ENCODE peak calls at places on chromosome 2, in seven cellular contexts. K, O, V, A, W, Q and H are unnamed samples.

GRCh38 chr2:98903767-98904485 is 32.1 kb downstream of the CRACDL start:
- DNase-seq in K (no peak), O (no peak), V (peak; percentile 11), A (no peak), W (no peak), Q (no peak), H (no peak)

GRCh38 chr2:230885467-230886130 is 20.9 kb downstream of the ITM2C start:
- DNase-seq in K (no peak), O (no peak), V (no peak), A (no peak), W (no peak), Q (no peak), H (peak; percentile 64)

GRCh38 chr2:217972490-217972889 is 30.3 kb downstream of the TNS1 start:
- DNase-seq in K (no peak), O (no peak), V (no peak), A (no peak), W (no peak), Q (no peak), H (no peak)

GRCh38 chr2:140275427-140275826 is 1495.2 kb upstream of the NXPH2 start:
- DNase-seq in K (no peak), O (no peak), V (no peak), A (no peak), W (peak; percentile 87), Q (no peak), H (no peak)

GRCh38 chr2:236531991-236532390 is 37.6 kb upstream of the ACKR3 start:
- DNase-seq in K (no peak), O (no peak), V (no peak), A (no peak), W (peak; percentile 62), Q (no peak), H (no peak)

GRCh38 chr2:109129356-109129920 is 433 bp downstream of the SH3RF3 start:
- DNase-seq in K (no peak), O (no peak), V (peak; percentile 52), A (no peak), W (peak; percentile 17), Q (no peak), H (no peak)

GRCh38 chr2:156474316-156474715 is 38.1 kb downstream of the GPD2 start:
- DNase-seq in K (no peak), O (no peak), V (no peak), A (no peak), W (peak; percentile 76), Q (no peak), H (no peak)

GRCh38 chr2:207113403-207113802 is 52.3 kb downstream of the KLF7 start:
- DNase-seq in K (no peak), O (no peak), V (no peak), A (no peak), W (no peak), Q (no peak), H (no peak)

GRCh38 chr2:196131949-196132925 is 39.1 kb downstream of the STK17B start:
- DNase-seq in K (no peak), O (no peak), V (no peak), A (no peak), W (peak; percentile 36), Q (no peak), H (no peak)

GRCh38 chr2:100741880-100742814 is 77.8 kb upstream of the NPAS2 start:
- DNase-seq in K (no peak), O (no peak), V (no peak), A (peak; percentile 82), W (peak; percentile 97), Q (no peak), H (no peak)

GRCh38 chr2:23620841-23621341 is 235.9 kb downstream of the KLHL29 start:
- DNase-seq in K (no peak), O (no peak), V (peak; percentile 53), A (no peak), W (no peak), Q (no peak), H (no peak)

GRCh38 chr2:46915281-46915810 is at the start of gene MCFD2:
- DNase-seq in K (no peak), O (no peak), V (no peak), A (no peak), W (no peak), Q (no peak), H (no peak)

GRCh38 chr2:233384017-233384416 is 29.7 kb downstream of the DGKD start:
- DNase-seq in K (no peak), O (no peak), V (no peak), A (no peak), W (no peak), Q (no peak), H (no peak)

GRCh38 chr2:227703961-227704360 is 13.9 kb downstream of the SLC19A3 start:
- DNase-seq in K (no peak), O (no peak), V (no peak), A (no peak), W (peak; percentile 60), Q (no peak), H (no peak)

GRCh38 chr2:18752667-18753422 is 163.5 kb upstream of the NT5C1B start:
- DNase-seq in K (no peak), O (no peak), V (no peak), A (no peak), W (no peak), Q (no peak), H (no peak)

GRCh38 chr2:18750662-18751554 is 161.5 kb upstream of the NT5C1B start:
- DNase-seq in K (no peak), O (no peak), V (no peak), A (no peak), W (peak; percentile 18), Q (no peak), H (no peak)

GRCh38 chr2:18752022-18752493 is 162.7 kb upstream of the NT5C1B start:
- DNase-seq in K (no peak), O (no peak), V (no peak), A (no peak), W (no peak), Q (no peak), H (no peak)

GRCh38 chr2:18753722-18754121 is 164.4 kb upstream of the NT5C1B start:
- DNase-seq in K (no peak), O (no peak), V (no peak), A (no peak), W (no peak), Q (no peak), H (no peak)

GRCh38 chr2:18749912-18750526 is 160.7 kb upstream of the NT5C1B start:
- DNase-seq in K (no peak), O (no peak), V (peak; percentile 60), A (no peak), W (peak; percentile 23), Q (no peak), H (peak; percentile 9)
- TF ChIP-seq CTCF in K (peak; percentile 75), O (peak; percentile 53), V (peak; percentile 75), A (peak; percentile 73), W (peak; percentile 90), Q (peak; percentile 79), H (peak; percentile 76)

GRCh38 chr2:1051585-1051984 is 100.9 kb downstream of the SNTG2 start:
- DNase-seq in K (no peak), O (no peak), V (no peak), A (no peak), W (no peak), Q (no peak), H (no peak)

GRCh38 chr2:1053781-1054180 is 103.1 kb downstream of the SNTG2 start:
- DNase-seq in K (no peak), O (no peak), V (no peak), A (no peak), W (no peak), Q (no peak), H (no peak)

GRCh38 chr2:1052671-1053270 is 102.1 kb downstream of the SNTG2 start:
- DNase-seq in K (no peak), O (no peak), V (no peak), A (peak; percentile 25), W (no peak), Q (no peak), H (no peak)

GRCh38 chr2:1049691-1050090 is 99.0 kb downstream of the SNTG2 start:
- DNase-seq in K (no peak), O (no peak), V (no peak), A (no peak), W (peak; percentile 67), Q (no peak), H (no peak)

DNA sequence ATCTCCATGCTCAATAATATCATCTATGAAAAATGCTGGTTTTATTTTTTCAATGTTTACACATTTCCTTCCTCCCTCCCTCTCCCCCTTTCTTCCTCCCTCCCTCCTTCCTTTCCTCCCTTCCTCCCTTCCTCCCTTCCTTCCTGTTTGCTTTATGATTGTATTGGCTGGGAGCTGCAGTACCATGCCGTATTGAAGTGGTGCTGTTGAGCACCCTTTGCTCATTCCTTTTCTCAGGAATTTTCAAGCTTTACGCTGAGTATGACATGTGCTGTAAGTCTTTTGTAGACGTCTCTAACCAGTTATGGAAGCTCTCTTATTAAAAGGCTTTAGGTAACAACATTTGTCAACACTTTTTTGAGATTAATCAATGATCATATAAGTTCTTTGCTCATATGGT is 100.4 kb downstream of the SNTG2 start:
- DNase-seq in K (no peak), O (no peak), V (no peak), A (no peak), W (no peak), Q (no peak), H (no peak)
- TF ChIP-seq CTCF in K (peak; percentile 56), O (no peak), V (peak; percentile 17), A (peak; percentile 26), W (peak; percentile 38), Q (no peak), H (no peak)

GRCh38 chr2:68623820-68624219 is 19.6 kb upstream of the PROKR1 start:
- DNase-seq in K (no peak), O (no peak), V (no peak), A (no peak), W (no peak), Q (no peak), H (no peak)
- TF ChIP-seq CTCF in K (no peak), O (no peak), V (no peak), A (no peak), W (no peak), Q (no peak), H (no peak)

DNA sequence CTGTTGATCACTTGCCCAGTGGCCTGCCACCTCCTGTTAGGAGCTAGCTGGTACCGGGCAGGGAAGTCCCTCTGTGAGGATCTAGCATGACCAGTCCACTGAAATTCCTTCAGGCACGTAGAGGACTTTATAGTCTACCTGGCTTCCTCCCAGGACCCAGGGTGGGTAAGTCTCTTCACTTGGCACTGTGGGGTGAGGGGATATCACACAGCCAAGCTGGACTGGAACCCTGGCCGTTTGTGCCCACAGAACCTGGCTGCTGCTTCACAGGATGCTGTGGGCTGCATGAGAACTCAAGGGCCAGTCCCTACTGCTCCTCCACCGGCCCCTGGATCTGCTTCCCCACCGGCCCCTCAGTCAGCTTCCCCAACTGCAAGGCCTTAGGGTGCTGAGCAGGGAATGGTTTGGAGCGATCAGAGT is 35.8 kb downstream of the HS1BP3 start:
- DNase-seq in K (no peak), O (no peak), V (no peak), A (no peak), W (no peak), Q (no peak), H (no peak)
- TF ChIP-seq CTCF in K (no peak), O (no peak), V (no peak), A (no peak), W (no peak), Q (no peak), H (no peak)

GRCh38 chr2:152328013-152328412 is 7.0 kb upstream of the FMNL2 start:
- DNase-seq in K (no peak), O (no peak), V (no peak), A (no peak), W (no peak), Q (no peak), H (no peak)
- TF ChIP-seq CTCF in K (no peak), O (no peak), V (no peak), A (no peak), W (no peak), Q (no peak), H (no peak)

GRCh38 chr2:119234021-119235019 is 10.7 kb downstream of the STEAP3 start:
- DNase-seq in K (no peak), O (no peak), V (no peak), A (no peak), W (no peak), Q (no peak), H (no peak)
- TF ChIP-seq CTCF in K (no peak), O (peak; percentile 53), V (no peak), A (peak; percentile 54), W (peak; percentile 53), Q (peak; percentile 31), H (peak; percentile 29)